ENCODE peak calls at places on chromosomes 16 and 17, in seven cellular contexts. U is DMS79 treated with DMSO at 0.1 percent for 48 hours, O is NCI-H1694, X is amniotic epithelial cell, J is ACHN, I is Right ventricle myocardium superior, Q is left colon. F is an unnamed sample.

GRCh38 chr17:76872221-76872873 is 4.1 kb downstream of the MGAT5B start:
- DNase-seq in O (no peak), I (no peak), U (peak; percentile 79), J (peak; percentile 99), Q (peak; percentile 13), X (peak; percentile 95), F (no peak)

GRCh38 chr16:85718682-85719081 is 29.9 kb upstream of the GINS2 start:
- DNase-seq in I (no peak), J (no peak), Q (peak; percentile 57), O (peak; percentile 41), X (no peak), U (no peak), F (no peak)

GRCh38 chr17:7323731-7324437 is 5.3 kb downstream of the NEURL4 start:
- DNase-seq in Q (peak; percentile 71), I (peak; percentile 72), J (no peak), U (no peak), O (peak; percentile 53), X (no peak), F (peak; percentile 72)

GRCh38 chr16:2841606-2842339 is 11.7 kb downstream of the ZG16B start:
- DNase-seq in I (no peak), O (no peak), J (no peak), Q (no peak), U (no peak), X (no peak), F (no peak)

GRCh38 chr16:81785138-81785924 is 6.2 kb downstream of the PLCG2 start:
- DNase-seq in U (no peak), I (no peak), J (no peak), O (no peak), X (no peak), Q (no peak), F (no peak)

GRCh38 chr17:83083368-83084201 is 4.2 kb downstream of the METRNL start:
- DNase-seq in U (no peak), X (peak; percentile 93), Q (no peak), I (no peak), O (no peak), J (peak; percentile 82), F (peak; percentile 50)

GRCh38 chr17:36148559-36149295 is 27.7 kb downstream of the TBC1D3B start:
- DNase-seq in U (peak; percentile 72), O (peak; percentile 49), Q (peak; percentile 68), X (peak; percentile 17), I (peak; percentile 78), J (peak; percentile 60), F (peak; percentile 74)

GRCh38 chr16:71357681-71358080 is 842 bp upstream of the CALB2 start:
- DNase-seq in J (no peak), O (no peak), Q (no peak), I (no peak), X (no peak), U (peak; percentile 1), F (no peak)

GRCh38 chr16:66182592-66182991 is 183.9 kb upstream of the CDH5 start:
- DNase-seq in I (no peak), Q (no peak), O (no peak), J (no peak), U (no peak), X (no peak), F (no peak)

GRCh38 chr16:67966549-67967182 is 1.8 kb downstream of the SLC12A4 start:
- DNase-seq in I (no peak), U (no peak), Q (no peak), J (peak; percentile 30), X (peak; percentile 26), O (no peak), F (peak; percentile 60)

GRCh38 chr16:1105888-1106620 is 10.0 kb upstream of the C1QTNF8 start:
- DNase-seq in X (peak; percentile 20), I (peak; percentile 68), U (peak; percentile 18), J (peak; percentile 71), O (peak; percentile 2), Q (peak; percentile 74), F (peak; percentile 81)

GRCh38 chr16:30349695-30350094 is 5.4 kb downstream of the CD2BP2 start:
- DNase-seq in Q (no peak), J (no peak), I (no peak), O (no peak), X (no peak), U (no peak), F (no peak)

F was measured in left ventricle myocardium superior.